ENCODE peak calls at places on chromosome 2, in nine cellular contexts. C is tibial artery; G is effector memory CD4-positive, alpha-beta T cell; P is prostate gland; U is GM23248; E is HCT116; F is breast epithelium; Q is astrocyte; O is K562. Y is an unnamed sample. For H3K9me3 and H3K4me1, the result is how much of the 10 kb centered on the place peaks cover.

GRCh38 chr2:199463000-199463692 is 5.4 kb upstream of the SATB2 start:
- DNase-seq in C (no peak), G (no peak), P (peak), U (peak), E (no peak), F (no peak), Q (no peak), O (no peak), Y (peak)

GRCh38 chr2:163369111-163369510 is 366.7 kb downstream of the FIGN start:
- DNase-seq in C (no peak), G (no peak), P (no peak), U (no peak), E (no peak), F (no peak), Q (no peak), O (no peak), Y (no peak)

GRCh38 chr2:171347591-171348032 is 86.2 kb downstream of the METTL8 start:
- DNase-seq in C (no peak), G (no peak), P (peak), U (peak), E (peak), F (no peak), Q (peak), O (no peak), Y (peak)

GRCh38 chr2:214649440-214650205 is 159.9 kb downstream of the BARD1 start:
- DNase-seq in C (no peak), G (no peak), P (no peak), U (peak), E (no peak), F (no peak), Q (peak), O (no peak), Y (peak)

GRCh38 chr2:173247156-173247555 is 107.5 kb upstream of the CDCA7 start:
- DNase-seq in C (no peak), G (no peak), P (no peak), U (no peak), E (no peak), F (no peak), Q (no peak), O (no peak), Y (no peak)

GRCh38 chr2:23268467-23269263 is 116.3 kb upstream of the KLHL29 start:
- DNase-seq in C (no peak), G (no peak), P (no peak), U (no peak), E (no peak), F (no peak), Q (no peak), O (no peak), Y (no peak)

GRCh38 chr2:220163486-220163885 is 536.1 kb downstream of the SLC4A3 start:
- DNase-seq in C (no peak), G (no peak), P (no peak), U (peak), E (no peak), F (no peak), Q (no peak), O (no peak), Y (no peak)

GRCh38 chr2:7722212-7722910 is 805.1 kb downstream of the RNF144A start:
- DNase-seq in C (no peak), G (no peak), P (no peak), U (no peak), E (no peak), F (no peak), Q (no peak), O (no peak), Y (no peak)

GRCh38 chr2:116874021-116874420 is 940.5 kb upstream of the DDX18 start:
- DNase-seq in C (no peak), G (no peak), P (no peak), U (no peak), E (no peak), F (no peak), Q (no peak), O (no peak), Y (no peak)

GRCh38 chr2:39504790-39505335 is 67.8 kb upstream of the MAP4K3 start:
- DNase-seq in C (no peak), G (no peak), P (no peak), U (peak), E (no peak), F (no peak), Q (peak), O (no peak), Y (peak)

GRCh38 chr2:28683100-28683706 is 68.4 kb upstream of the PPP1CB start:
- DNase-seq in C (peak), G (no peak), P (peak), U (peak), E (peak), F (peak), Q (peak), O (peak), Y (peak)

GRCh38 chr2:196160101-196160500 is 11.3 kb downstream of the STK17B start:
- DNase-seq in C (no peak), G (peak), P (peak), U (peak), E (peak), F (no peak), Q (peak), O (peak), Y (peak)

GRCh38 chr2:200300650-200301314 is 5.7 kb upstream of the SPATS2L start:
- DNase-seq in C (no peak), G (no peak), P (peak), U (peak), E (peak), F (no peak), Q (peak), O (peak), Y (peak)

GRCh38 chr2:107648781-107649413 is 177.8 kb upstream of the RGPD4 start:
- DNase-seq in C (no peak), G (no peak), P (no peak), U (no peak), E (no peak), F (no peak), Q (no peak), O (no peak), Y (no peak)

GRCh38 chr2:187224989-187225388 is 223.1 kb downstream of the CALCRL start:
- DNase-seq in C (no peak), G (no peak), P (no peak), U (no peak), E (no peak), F (no peak), Q (no peak), O (no peak), Y (no peak)

GRCh38 chr2:15691586-15692310 is 100.1 kb downstream of the DDX1 start:
- DNase-seq in C (no peak), G (no peak), P (no peak), U (no peak), E (no peak), F (no peak), Q (no peak), O (no peak), Y (no peak)

GRCh38 chr2:125564471-125564870 is 1091.5 kb upstream of the GYPC start:
- DNase-seq in C (no peak), G (no peak), P (no peak), U (no peak), E (no peak), F (no peak), Q (no peak), O (no peak), Y (no peak)
- H3K9me3 ChIP-seq in C (under half), G (under half), P (under half), U (under half), E (under half), F (under half), Q (under half), O (under half), Y (under half)

GRCh38 chr2:127087780-127088495 is 19.0 kb downstream of the BIN1 start:
- DNase-seq in C (no peak), G (no peak), P (no peak), U (no peak), E (no peak), F (no peak), Q (no peak), O (no peak), Y (no peak)
- H3K4me1 ChIP-seq in C (under half), G (under half), P (under half), U (under half), E (under half), F (under half), Q (under half), O (under half), Y (half or more)

DNA sequence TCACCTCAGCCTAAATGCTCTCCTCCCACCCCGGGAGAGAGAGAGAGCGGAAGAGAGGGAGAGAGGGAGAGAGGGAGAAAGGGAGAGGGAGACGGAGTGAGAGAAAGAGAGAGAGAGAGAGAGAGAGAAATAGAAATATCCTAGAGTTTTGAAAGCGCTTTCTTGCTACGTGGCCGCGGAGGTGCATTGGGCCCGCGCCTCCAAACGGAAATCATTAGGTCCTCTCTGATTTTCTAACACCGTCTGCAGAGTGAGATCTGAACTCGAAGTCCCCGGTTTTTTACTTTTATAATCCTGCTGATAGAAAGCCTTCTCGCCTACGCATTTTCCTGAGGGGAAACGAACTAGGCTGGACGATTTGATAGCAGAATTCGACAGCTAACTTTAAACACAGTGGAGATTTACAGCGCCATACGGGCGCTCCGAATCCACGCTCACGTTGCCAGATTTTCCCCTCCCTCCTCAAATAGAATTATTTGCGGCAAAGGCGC is 912 bp upstream of the EVX2 start:
- DNase-seq in C (no peak), G (no peak), P (no peak), U (peak), E (no peak), F (no peak), Q (no peak), O (no peak), Y (no peak)
- H3K9me3 ChIP-seq in C (under half), G (under half), P (under half), U (under half), E (under half), F (under half), Q (under half), O (under half), Y (under half)

DNA sequence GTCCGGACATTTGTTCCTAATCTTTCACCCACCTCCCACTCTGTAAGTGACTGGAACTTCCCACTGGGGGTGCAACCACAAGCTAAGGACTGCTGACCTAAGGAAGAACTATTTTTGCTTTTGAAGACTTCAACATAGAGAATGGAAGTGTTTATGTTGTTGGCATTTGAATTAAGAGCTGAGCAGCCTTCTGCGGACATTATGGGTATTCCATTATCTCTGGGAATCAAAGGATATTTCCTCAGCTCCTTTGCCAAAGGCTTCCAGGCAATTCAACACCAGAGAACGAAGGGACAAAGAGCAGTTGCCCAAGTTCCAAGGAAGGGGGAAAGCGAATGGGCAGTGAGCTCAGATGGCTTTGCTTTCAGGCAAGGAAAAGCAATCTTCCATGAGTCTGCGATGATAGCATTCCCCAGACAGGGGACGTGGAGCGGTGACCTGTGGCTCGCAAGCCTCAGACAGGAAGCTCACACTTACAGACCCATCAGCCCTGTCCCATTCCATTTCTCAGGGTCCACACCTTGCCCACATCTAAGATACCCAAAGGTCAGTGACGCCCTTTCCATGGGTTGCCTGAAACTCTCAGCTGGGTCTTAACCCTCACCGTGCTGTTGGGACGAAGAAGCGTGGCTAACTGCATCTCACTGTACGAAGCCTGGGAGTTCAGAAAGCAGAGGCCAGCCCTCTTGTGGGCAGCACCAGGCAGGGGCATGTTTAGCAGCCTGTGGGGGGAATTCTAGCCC is 116.8 kb downstream of the COPS8 start:
- DNase-seq in C (no peak), G (no peak), P (no peak), U (no peak), E (no peak), F (no peak), Q (no peak), O (no peak), Y (no peak)
- H3K4me1 ChIP-seq in C (under half), G (under half), P (under half), U (under half), E (under half), F (under half), Q (half or more), O (under half), Y (under half)

GRCh38 chr2:185012643-185013042 is 414.3 kb downstream of the ZNF804A start:
- DNase-seq in C (no peak), G (no peak), P (no peak), U (no peak), E (peak), F (no peak), Q (peak), O (no peak), Y (no peak)
- H3K9me3 ChIP-seq in C (under half), G (under half), P (under half), U (under half), E (under half), F (under half), Q (under half), O (under half), Y (half or more)

DNA sequence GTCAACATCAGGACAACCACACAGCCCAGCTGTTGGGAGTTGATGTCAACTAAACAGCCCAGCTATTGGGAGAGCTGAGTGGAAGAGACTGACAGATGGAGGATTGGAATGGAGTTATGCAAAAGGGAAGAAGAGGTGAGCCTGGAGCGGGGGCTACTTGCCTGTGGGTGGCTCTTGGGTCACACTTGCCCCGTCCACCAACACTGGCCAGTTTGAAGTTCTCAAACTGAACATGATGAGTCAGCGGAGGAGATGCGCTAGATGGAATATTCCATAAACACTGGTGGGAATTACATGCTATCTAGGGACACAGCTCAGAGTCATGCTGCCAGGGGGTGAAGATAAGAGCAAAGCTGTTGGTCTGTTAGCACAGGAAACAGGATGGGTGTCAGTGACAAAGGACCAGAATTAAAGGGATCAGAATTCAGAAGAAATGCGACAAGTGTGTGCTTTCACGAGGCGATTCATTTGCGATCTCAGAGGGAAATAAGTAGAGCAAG is 33.2 kb upstream of the AGAP1 start:
- DNase-seq in C (no peak), G (no peak), P (no peak), U (no peak), E (no peak), F (no peak), Q (no peak), O (peak), Y (no peak)
- H3K4me1 ChIP-seq in C (under half), G (under half), P (under half), U (under half), E (under half), F (under half), Q (under half), O (under half), Y (under half)